ENCODE peak calls at places on chromosomes 13 and 19, in ten cellular contexts. S is BE2C, I is BJ, D is AG20443, A is astrocyte of the spinal cord, O is neural progenitor cell, Z is AG09319, N is SK-MEL-5, T is GM03348, G is HFF-Myc. M is an unnamed sample.
A peak's percentile ranks its signal among the peaks of the same experiment; 100 is the strongest.

GRCh38 chr19:34649886-34650543 is 26.9 kb downstream of the SCGB2B2 start:
- DNase-seq in S (no peak), I (no peak), D (no peak), A (no peak), O (no peak), Z (no peak), N (no peak), T (no peak), G (no peak), M (no peak)

GRCh38 chr13:30165791-30166190 is 141.6 kb downstream of the KATNAL1 start:
- DNase-seq in S (no peak), I (no peak), D (peak; percentile 54), A (peak; percentile 36), O (peak; percentile 64), Z (no peak), N (peak; percentile 69), T (no peak), G (no peak), M (no peak)

GRCh38 chr13:39201075-39201630 is 162.9 kb downstream of the NHLRC3 start:
- DNase-seq in S (no peak), I (no peak), D (no peak), A (no peak), O (no peak), Z (no peak), N (no peak), T (no peak), G (peak; percentile 3), M (no peak)

GRCh38 chr19:4914736-4915501 is 5.6 kb downstream of the UHRF1 start:
- DNase-seq in S (peak; percentile 50), I (peak; percentile 55), D (peak; percentile 66), A (peak; percentile 84), O (no peak), Z (peak; percentile 35), N (peak; percentile 38), T (peak; percentile 66), G (peak; percentile 89), M (no peak)

GRCh38 chr13:66774046-66774445 is 456.1 kb downstream of the PCDH9 start:
- DNase-seq in S (no peak), I (no peak), D (no peak), A (no peak), O (no peak), Z (no peak), N (no peak), T (no peak), G (no peak), M (no peak)

GRCh38 chr13:34103854-34104253 is 285.9 kb downstream of the RFC3 start:
- DNase-seq in S (no peak), I (no peak), D (no peak), A (no peak), O (no peak), Z (no peak), N (no peak), T (no peak), G (no peak), M (no peak)

GRCh38 chr19:44051654-44052402 is at the start of gene ZNF223:
- DNase-seq in S (peak; percentile 92), I (peak; percentile 73), D (peak; percentile 99), A (peak; percentile 94), O (peak; percentile 94), Z (peak; percentile 78), N (peak; percentile 93), T (peak; percentile 97), G (peak; percentile 70), M (peak; percentile 92)

GRCh38 chr19:55228403-55229031 is at the start of gene TMEM86B:
- DNase-seq in S (no peak), I (no peak), D (no peak), A (no peak), O (no peak), Z (no peak), N (no peak), T (no peak), G (no peak), M (no peak)

GRCh38 chr13:107834717-107835116 is 380.6 kb downstream of the LIG4 start:
- DNase-seq in S (no peak), I (no peak), D (no peak), A (peak; percentile 24), O (no peak), Z (no peak), N (no peak), T (no peak), G (no peak), M (no peak)

GRCh38 chr13:48155850-48156249 is 60.9 kb upstream of the MED4 start:
- DNase-seq in S (no peak), I (no peak), D (peak; percentile 33), A (peak; percentile 65), O (no peak), Z (no peak), N (peak; percentile 11), T (peak; percentile 33), G (peak; percentile 41), M (no peak)

GRCh38 chr13:33524086-33524485 is 238.5 kb upstream of the STARD13 start:
- DNase-seq in S (no peak), I (peak; percentile 79), D (peak; percentile 49), A (peak; percentile 95), O (no peak), Z (peak; percentile 57), N (no peak), T (peak; percentile 36), G (peak; percentile 75), M (no peak)

GRCh38 chr13:87671824-87672603 is 843 bp downstream of the SLITRK5 start:
- DNase-seq in S (peak; percentile 59), I (no peak), D (no peak), A (peak; percentile 6), O (peak; percentile 62), Z (no peak), N (no peak), T (no peak), G (no peak), M (peak; percentile 44)

GRCh38 chr13:73107459-73107858 is 48.7 kb downstream of the KLF5 start:
- DNase-seq in S (no peak), I (no peak), D (no peak), A (no peak), O (peak; percentile 13), Z (no peak), N (peak; percentile 39), T (no peak), G (no peak), M (no peak)

GRCh38 chr19:37362733-37363132 is 8.2 kb upstream of the ZNF527 start:
- DNase-seq in S (peak; percentile 40), I (no peak), D (no peak), A (no peak), O (peak; percentile 48), Z (no peak), N (peak; percentile 16), T (no peak), G (no peak), M (peak; percentile 9)

GRCh38 chr13:111210488-111210887 is 95.4 kb downstream of the ARHGEF7 start:
- DNase-seq in S (no peak), I (peak; percentile 43), D (peak; percentile 85), A (peak; percentile 91), O (peak; percentile 45), Z (no peak), N (peak; percentile 52), T (peak; percentile 81), G (no peak), M (no peak)

GRCh38 chr13:24899601-24900000 is 135.6 kb downstream of the RNF17 start:
- DNase-seq in S (no peak), I (no peak), D (no peak), A (peak; percentile 51), O (no peak), Z (no peak), N (no peak), T (no peak), G (no peak), M (no peak)

GRCh38 chr19:56104423-56104822 is 16.7 kb downstream of the ZNF787 start:
- DNase-seq in S (no peak), I (no peak), D (no peak), A (no peak), O (no peak), Z (no peak), N (no peak), T (no peak), G (no peak), M (no peak)

GRCh38 chr19:5261151-5261890 is 79.3 kb downstream of the PTPRS start:
- DNase-seq in S (no peak), I (no peak), D (no peak), A (no peak), O (no peak), Z (no peak), N (no peak), T (no peak), G (no peak), M (no peak)

GRCh38 chr19:58550362-58551122 is 4.4 kb downstream of the CHMP2A start:
- DNase-seq in S (no peak), I (no peak), D (no peak), A (no peak), O (no peak), Z (no peak), N (no peak), T (no peak), G (no peak), M (no peak)

GRCh38 chr19:46451352-46451751 is 20.0 kb downstream of the PNMA8A start:
- DNase-seq in S (no peak), I (no peak), D (no peak), A (no peak), O (no peak), Z (no peak), N (peak; percentile 84), T (no peak), G (no peak), M (no peak)

GRCh38 chr19:53485046-53486004 is 17.8 kb downstream of the ZNF813 start:
- DNase-seq in S (no peak), I (no peak), D (no peak), A (no peak), O (no peak), Z (no peak), N (no peak), T (no peak), G (no peak), M (no peak)

GRCh38 chr19:1780272-1780957 is 27.1 kb downstream of the ONECUT3 start:
- DNase-seq in S (no peak), I (no peak), D (peak; percentile 62), A (no peak), O (no peak), Z (no peak), N (peak; percentile 15), T (peak; percentile 44), G (no peak), M (no peak)

GRCh38 chr13:95497307-95497943 is 55.1 kb upstream of the CLDN10 start:
- DNase-seq in S (no peak), I (no peak), D (no peak), A (no peak), O (no peak), Z (no peak), N (peak; percentile 21), T (no peak), G (no peak), M (no peak)